ENCODE peak calls at places on chromosome 2, in ten cellular contexts. X is mesendoderm; H is NCI-H2081; U is NCI-H510A treated with DMSO at 0.1 percent for 48 hours; O is sciatic nerve; C is tibial artery; T is foreskin melanocyte; F is non-pigmented ciliary epithelial cell; P is CD8-positive, alpha-beta memory T cell; Y is Right ventricle myocardium superior. A is an unnamed sample.

GRCh38 chr2:214543386-214543955 is 132.6 kb downstream of the VWC2L start:
- DNase-seq in X (peak; percentile 71), H (peak; percentile 19), U (peak; percentile 75), O (no peak), C (no peak), T (peak; percentile 52), F (peak; percentile 26), P (no peak), Y (no peak), A (no peak)

GRCh38 chr2:16765356-16765755 is 99.7 kb upstream of the CYRIA start:
- DNase-seq in X (no peak), H (no peak), U (no peak), O (no peak), C (no peak), T (no peak), F (no peak), P (no peak), Y (no peak), A (no peak)

GRCh38 chr2:211434773-211435172 is 878.4 kb downstream of the CPS1 start:
- DNase-seq in X (no peak), H (no peak), U (no peak), O (no peak), C (no peak), T (no peak), F (no peak), P (no peak), Y (no peak), A (no peak)

GRCh38 chr2:240131296-240131695 is 4.8 kb downstream of the COPS9 start:
- DNase-seq in X (no peak), H (no peak), U (no peak), O (peak; percentile 18), C (peak; percentile 57), T (no peak), F (no peak), P (no peak), Y (peak; percentile 28), A (no peak)

GRCh38 chr2:119253114-119253702 is 29.6 kb downstream of the STEAP3 start:
- DNase-seq in X (no peak), H (no peak), U (no peak), O (no peak), C (no peak), T (no peak), F (no peak), P (no peak), Y (no peak), A (no peak)

GRCh38 chr2:110157153-110157793 is 41.7 kb upstream of the MALL start:
- DNase-seq in X (peak; percentile 44), H (peak; percentile 56), U (peak; percentile 66), O (no peak), C (no peak), T (peak; percentile 52), F (no peak), P (no peak), Y (no peak), A (no peak)

GRCh38 chr2:34534341-34534740 is 935.2 kb upstream of the FAM98A start:
- DNase-seq in X (no peak), H (no peak), U (no peak), O (no peak), C (no peak), T (no peak), F (no peak), P (no peak), Y (no peak), A (no peak)

GRCh38 chr2:19138264-19138825 is 220.1 kb downstream of the OSR1 start:
- DNase-seq in X (peak; percentile 92), H (no peak), U (peak; percentile 60), O (no peak), C (no peak), T (no peak), F (no peak), P (no peak), Y (no peak), A (no peak)

GRCh38 chr2:68961380-68961779 is 8.7 kb upstream of the GKN2 start:
- DNase-seq in X (no peak), H (no peak), U (no peak), O (no peak), C (no peak), T (no peak), F (no peak), P (no peak), Y (no peak), A (no peak)

GRCh38 chr2:43136862-43137261 is 89.5 kb downstream of the ZFP36L2 start:
- DNase-seq in X (no peak), H (no peak), U (no peak), O (no peak), C (no peak), T (no peak), F (no peak), P (peak; percentile 93), Y (no peak), A (no peak)

GRCh38 chr2:173415663-173416469 is 61.2 kb downstream of the CDCA7 start:
- DNase-seq in X (no peak), H (no peak), U (no peak), O (no peak), C (no peak), T (no peak), F (no peak), P (no peak), Y (no peak), A (no peak)

GRCh38 chr2:157725856-157726255 is 97.2 kb upstream of the ACVR1C start:
- DNase-seq in X (no peak), H (no peak), U (no peak), O (no peak), C (no peak), T (peak; percentile 95), F (peak; percentile 20), P (no peak), Y (no peak), A (no peak)

GRCh38 chr2:17911491-17912260 is 33.2 kb downstream of the KCNS3 start:
- DNase-seq in X (no peak), H (no peak), U (no peak), O (no peak), C (no peak), T (no peak), F (no peak), P (no peak), Y (no peak), A (no peak)

GRCh38 chr2:159185401-159186130 is 100.9 kb downstream of the WDSUB1 start:
- DNase-seq in X (peak; percentile 59), H (no peak), U (no peak), O (no peak), C (no peak), T (no peak), F (peak; percentile 57), P (no peak), Y (no peak), A (no peak)

GRCh38 chr2:191597186-191597751 is 80.7 kb upstream of the NABP1 start:
- DNase-seq in X (no peak), H (no peak), U (peak; percentile 8), O (no peak), C (no peak), T (no peak), F (no peak), P (no peak), Y (no peak), A (no peak)

GRCh38 chr2:21970971-21971370 is 847.2 kb downstream of the TDRD15 start:
- DNase-seq in X (no peak), H (no peak), U (no peak), O (no peak), C (no peak), T (no peak), F (no peak), P (no peak), Y (no peak), A (no peak)

GRCh38 chr2:96887419-96888081 is 17.7 kb upstream of the SEMA4C start:
- DNase-seq in X (peak; percentile 36), H (no peak), U (peak; percentile 17), O (no peak), C (no peak), T (no peak), F (no peak), P (no peak), Y (peak; percentile 71), A (no peak)

GRCh38 chr2:231189571-231190495 is 8.6 kb upstream of the ARMC9 start:
- DNase-seq in X (peak; percentile 64), H (no peak), U (no peak), O (no peak), C (peak; percentile 94), T (no peak), F (no peak), P (no peak), Y (peak; percentile 76), A (peak; percentile 42)

GRCh38 chr2:25606892-25607291 is 66.5 kb downstream of the DTNB start:
- DNase-seq in X (peak; percentile 35), H (peak; percentile 55), U (peak; percentile 40), O (no peak), C (no peak), T (peak; percentile 14), F (no peak), P (no peak), Y (no peak), A (no peak)

GRCh38 chr2:201406077-201406662 is 45.1 kb downstream of the TRAK2 start:
- DNase-seq in X (no peak), H (no peak), U (no peak), O (no peak), C (no peak), T (no peak), F (peak; percentile 53), P (no peak), Y (no peak), A (peak; percentile 38)

GRCh38 chr2:169683054-169683424 is 11.2 kb downstream of the CFAP210 start:
- DNase-seq in X (no peak), H (no peak), U (no peak), O (no peak), C (no peak), T (no peak), F (no peak), P (peak; percentile 53), Y (no peak), A (no peak)

GRCh38 chr2:56130463-56131070 is 53.2 kb upstream of the CCDC85A start:
- DNase-seq in X (peak; percentile 53), H (peak; percentile 75), U (peak; percentile 12), O (no peak), C (no peak), T (peak; percentile 48), F (peak; percentile 42), P (no peak), Y (no peak), A (no peak)

GRCh38 chr2:162233197-162233596 is 10.0 kb downstream of the FAP start:
- DNase-seq in X (no peak), H (no peak), U (no peak), O (no peak), C (no peak), T (peak; percentile 94), F (no peak), P (no peak), Y (peak; percentile 29), A (no peak)

GRCh38 chr2:187853413-187853812 is 299.2 kb upstream of the TFPI start:
- DNase-seq in X (no peak), H (peak; percentile 7), U (no peak), O (no peak), C (no peak), T (no peak), F (no peak), P (no peak), Y (no peak), A (no peak)